ENCODE peak calls at places on chromosomes 5 and 9, in eight cellular contexts. I is dorsolateral prefrontal cortex, N is fibroblast of lung, T is left ventricle myocardium inferior, F is foreskin keratinocyte, M is A549, O is neuronal stem cell, K is substantia nigra. Y is an unnamed sample.

GRCh38 chr9:13282998-13283397 is 3.5 kb upstream of the MPDZ start:
- DNase-seq in I (no peak), N (peak), T (no peak), F (no peak), M (no peak), O (no peak), K (no peak), Y (no peak)

GRCh38 chr5:108280248-108280647 is 101.7 kb downstream of the FBXL17 start:
- DNase-seq in I (no peak), N (no peak), T (no peak), F (no peak), M (no peak), O (no peak), K (no peak), Y (no peak)

GRCh38 chr5:175701797-175702196 is 43.9 kb downstream of the HRH2 start:
- DNase-seq in I (peak), N (no peak), T (no peak), F (no peak), M (no peak), O (no peak), K (no peak), Y (no peak)

GRCh38 chr5:125083932-125084331 is 337.5 kb upstream of the ZNF608 start:
- DNase-seq in I (no peak), N (peak), T (no peak), F (peak), M (no peak), O (no peak), K (no peak), Y (no peak)

GRCh38 chr9:126781717-126782388 is 23.0 kb upstream of the ZBTB43 start:
- DNase-seq in I (peak), N (peak), T (peak), F (peak), M (peak), O (peak), K (peak), Y (peak)

GRCh38 chr9:121133104-121133816 is 58.5 kb downstream of the CNTRL start:
- DNase-seq in I (no peak), N (no peak), T (no peak), F (peak), M (peak), O (no peak), K (no peak), Y (no peak)

GRCh38 chr5:74667396-74667795 is 17.6 kb upstream of the HEXB start:
- DNase-seq in I (no peak), N (peak), T (no peak), F (no peak), M (no peak), O (no peak), K (no peak), Y (no peak)

GRCh38 chr5:137344723-137345322 is 154.3 kb downstream of the SPOCK1 start:
- DNase-seq in I (no peak), N (peak), T (no peak), F (peak), M (peak), O (peak), K (no peak), Y (no peak)

GRCh38 chr9:137339606-137340462 is 37.8 kb upstream of the NRARP start:
- DNase-seq in I (no peak), N (peak), T (no peak), F (no peak), M (no peak), O (no peak), K (no peak), Y (no peak)

GRCh38 chr5:50302815-50303490 is 138.1 kb downstream of the EMB start:
- DNase-seq in I (no peak), N (peak), T (no peak), F (peak), M (peak), O (no peak), K (no peak), Y (no peak)

GRCh38 chr5:90434116-90434714 is 24.7 kb upstream of the CETN3 start:
- DNase-seq in I (peak), N (peak), T (no peak), F (peak), M (peak), O (no peak), K (peak), Y (peak)

GRCh38 chr5:72156921-72157320 is 49.6 kb downstream of the MAP1B start:
- DNase-seq in I (no peak), N (peak), T (no peak), F (no peak), M (no peak), O (no peak), K (no peak), Y (no peak)

GRCh38 chr9:23638837-23639426 is 187.1 kb downstream of the ELAVL2 start:
- DNase-seq in I (no peak), N (peak), T (no peak), F (peak), M (no peak), O (no peak), K (no peak), Y (no peak)

GRCh38 chr5:2317540-2317939 is 433.9 kb downstream of the IRX2 start:
- DNase-seq in I (no peak), N (no peak), T (no peak), F (no peak), M (no peak), O (no peak), K (no peak), Y (no peak)

GRCh38 chr9:2502760-2503159 is 118.8 kb upstream of the VLDLR start:
- DNase-seq in I (no peak), N (peak), T (no peak), F (peak), M (no peak), O (no peak), K (no peak), Y (no peak)

GRCh38 chr9:123336455-123336854 is 19.5 kb upstream of the CRB2 start:
- DNase-seq in I (no peak), N (no peak), T (no peak), F (peak), M (no peak), O (no peak), K (no peak), Y (no peak)

GRCh38 chr9:19331877-19332276 is 48.2 kb downstream of the RPS6 start:
- DNase-seq in I (no peak), N (no peak), T (no peak), F (no peak), M (no peak), O (no peak), K (no peak), Y (no peak)

GRCh38 chr5:160030631-160031377 is 21.9 kb downstream of the TTC1 start:
- DNase-seq in I (no peak), N (peak), T (no peak), F (no peak), M (no peak), O (no peak), K (no peak), Y (no peak)

GRCh38 chr5:180172447-180173197 is 36.4 kb downstream of the RASGEF1C start:
- DNase-seq in I (no peak), N (no peak), T (peak), F (no peak), M (no peak), O (no peak), K (peak), Y (peak)

GRCh38 chr5:67051164-67051563 is 145.4 kb downstream of the CD180 start:
- DNase-seq in I (no peak), N (no peak), T (no peak), F (no peak), M (no peak), O (no peak), K (no peak), Y (no peak)

GRCh38 chr5:168059111-168059510 is 232.3 kb upstream of the WWC1 start:
- DNase-seq in I (no peak), N (no peak), T (no peak), F (peak), M (no peak), O (no peak), K (no peak), Y (no peak)

GRCh38 chr5:160802567-160802966 is 49.4 kb downstream of the ATP10B start:
- DNase-seq in I (peak), N (no peak), T (no peak), F (peak), M (no peak), O (no peak), K (peak), Y (no peak)

DNA sequence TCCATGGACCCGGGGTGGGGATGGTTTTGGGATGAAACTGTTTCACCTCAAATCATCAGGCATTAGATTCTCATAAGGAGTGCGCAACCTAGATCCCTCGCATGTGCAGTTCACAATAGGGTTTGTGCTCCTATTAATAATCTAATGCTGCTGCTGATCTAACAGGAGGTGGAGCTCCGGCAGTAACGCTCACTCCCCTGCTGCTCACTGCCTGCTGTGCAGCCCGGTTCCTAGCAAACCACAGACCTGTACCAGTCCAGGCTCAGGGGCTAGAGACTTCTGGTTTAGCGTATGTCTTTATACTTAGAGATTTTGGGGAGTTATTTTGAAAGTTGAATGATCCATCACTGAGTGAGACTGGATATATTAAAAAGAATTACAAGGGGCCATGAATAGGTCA is 50.2 kb downstream of the RICTOR start:
- DNase-seq in I (no peak), N (peak), T (no peak), F (no peak), M (no peak), O (no peak), K (no peak), Y (peak)
- H3K27ac ChIP-seq in I (no peak), N (no peak), T (no peak), F (no peak), M (no peak), O (no peak), K (no peak), Y (no peak)

DNA sequence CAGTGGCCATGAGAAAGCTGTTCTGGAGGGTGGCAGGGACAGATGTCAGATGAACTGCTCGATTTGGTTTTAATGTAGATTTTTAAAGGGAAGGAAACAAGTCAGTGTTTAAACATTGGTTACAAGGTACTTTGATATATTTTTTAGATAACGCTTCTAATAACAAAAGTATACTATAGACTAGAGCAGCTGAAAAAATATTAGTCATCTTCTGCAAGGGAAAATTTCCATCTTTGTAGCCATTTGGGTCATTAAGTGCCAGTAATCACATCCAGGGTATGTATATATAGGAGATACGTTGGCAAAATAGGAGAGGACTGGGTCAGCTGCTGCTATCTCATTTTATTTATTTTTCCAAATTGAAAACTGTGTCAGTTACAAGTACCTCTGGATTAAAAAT is 69.0 kb downstream of the SV2C start:
- DNase-seq in I (no peak), N (no peak), T (no peak), F (no peak), M (no peak), O (no peak), K (no peak), Y (no peak)
- H3K27ac ChIP-seq in I (no peak), N (no peak), T (no peak), F (no peak), M (no peak), O (no peak), K (no peak), Y (peak)

GRCh38 chr9:33166263-33167083 is 663 bp downstream of the B4GALT1 start:
- DNase-seq in I (no peak), N (no peak), T (peak), F (no peak), M (no peak), O (no peak), K (peak), Y (no peak)

GRCh38 chr9:33163433-33164137 is 3.6 kb downstream of the B4GALT1 start:
- DNase-seq in I (no peak), N (no peak), T (no peak), F (no peak), M (no peak), O (no peak), K (no peak), Y (no peak)

GRCh38 chr9:33165263-33166151 is 1.6 kb downstream of the B4GALT1 start:
- DNase-seq in I (no peak), N (peak), T (no peak), F (peak), M (peak), O (no peak), K (no peak), Y (no peak)

GRCh38 chr9:33162721-33163311 is 4.3 kb downstream of the B4GALT1 start:
- DNase-seq in I (no peak), N (peak), T (peak), F (peak), M (peak), O (no peak), K (no peak), Y (no peak)

GRCh38 chr9:33164138-33164809 is 2.9 kb downstream of the B4GALT1 start:
- DNase-seq in I (no peak), N (no peak), T (no peak), F (no peak), M (no peak), O (no peak), K (no peak), Y (no peak)
- H3K27ac ChIP-seq in I (peak), N (peak), T (peak), F (no peak), M (peak), O (no peak), K (peak), Y (peak)

GRCh38 chr9:21432640-21433425 is 7.4 kb upstream of the IFNA1 start:
- DNase-seq in I (no peak), N (no peak), T (no peak), F (no peak), M (no peak), O (no peak), K (no peak), Y (no peak)

GRCh38 chr9:21440139-21440538 is at the start of gene IFNA1:
- DNase-seq in I (no peak), N (no peak), T (no peak), F (no peak), M (no peak), O (no peak), K (no peak), Y (no peak)

DNA sequence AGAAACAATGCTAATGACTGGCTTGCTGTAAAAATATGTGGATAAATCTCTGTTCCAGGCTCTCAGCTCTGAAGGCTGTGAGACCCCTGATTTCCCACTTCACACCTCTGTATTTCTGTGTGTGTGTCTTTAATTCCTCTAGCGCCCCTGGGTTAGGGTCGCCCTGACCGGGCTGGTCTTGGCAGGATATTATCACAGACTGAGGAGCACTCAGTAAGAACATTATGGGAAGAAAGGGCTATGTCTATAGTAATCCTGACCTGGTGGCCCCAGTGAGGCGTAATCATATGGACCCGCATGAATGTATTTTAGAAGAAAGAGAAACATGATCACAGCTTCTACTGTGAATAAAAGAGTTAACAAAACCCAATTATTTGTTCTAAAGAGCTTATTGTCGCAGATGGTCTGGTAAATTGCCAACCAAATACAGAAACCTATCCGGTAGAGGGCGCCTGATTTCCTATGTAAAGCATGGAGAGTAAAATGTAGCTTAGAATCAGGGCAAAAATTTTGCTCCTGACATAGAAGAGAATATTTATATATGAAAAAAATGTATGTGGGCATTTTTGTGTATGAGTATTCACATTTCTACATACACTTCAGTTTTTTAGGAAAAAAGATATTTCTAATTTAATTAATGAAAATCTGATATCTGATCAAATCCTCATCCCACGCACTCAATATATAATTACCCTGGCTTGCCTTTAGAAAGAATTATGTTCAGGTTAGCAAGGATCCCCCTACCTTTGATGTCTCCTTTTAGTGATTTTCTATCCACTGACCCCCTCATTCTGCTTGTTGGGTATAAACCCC is 5.8 kb upstream of the IFNA1 start:
- DNase-seq in I (no peak), N (peak), T (no peak), F (no peak), M (peak), O (no peak), K (peak), Y (no peak)
- H3K27ac ChIP-seq in I (no peak), N (no peak), T (no peak), F (no peak), M (no peak), O (no peak), K (no peak), Y (no peak)

DNA sequence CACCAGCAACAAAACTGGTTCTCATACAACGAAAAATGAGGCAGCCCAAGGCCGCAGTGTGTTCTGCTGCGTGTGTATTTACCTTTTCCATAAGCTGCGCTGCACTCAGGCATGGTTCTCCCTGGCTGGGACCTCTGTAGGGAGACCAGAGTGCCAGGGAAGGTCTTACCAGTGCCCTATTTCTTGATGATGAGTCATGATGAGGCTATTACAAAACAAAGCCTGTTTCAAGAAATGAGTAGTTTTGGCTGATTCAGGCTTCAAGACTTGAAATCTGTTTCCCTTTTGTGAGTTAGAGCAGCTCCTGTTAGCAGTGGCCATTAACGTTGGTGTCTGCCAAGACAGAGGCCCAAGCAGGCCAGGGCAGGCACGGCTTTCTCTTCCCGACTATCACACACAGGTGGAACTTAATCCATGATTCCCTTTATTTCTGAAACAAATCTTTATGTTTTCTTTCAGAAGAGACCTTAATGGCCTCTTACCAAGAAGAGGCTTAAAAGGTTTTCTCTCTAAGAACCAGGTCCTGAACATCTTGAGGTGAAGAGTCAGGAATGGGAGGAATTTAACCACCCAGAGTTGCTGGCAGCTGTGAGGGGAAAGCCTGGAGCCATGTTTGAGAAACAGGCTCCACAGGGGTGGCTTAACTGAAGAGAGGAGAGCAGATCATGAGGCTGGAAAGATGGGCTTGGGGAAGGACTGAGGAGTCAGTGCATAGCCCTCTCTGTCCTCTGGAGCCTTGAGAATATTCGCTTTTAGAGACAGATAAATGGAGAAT is 41.4 kb upstream of the TIFAB start:
- DNase-seq in I (no peak), N (peak), T (no peak), F (peak), M (peak), O (no peak), K (no peak), Y (no peak)
- H3K27ac ChIP-seq in I (no peak), N (peak), T (no peak), F (peak), M (peak), O (no peak), K (no peak), Y (no peak)

DNA sequence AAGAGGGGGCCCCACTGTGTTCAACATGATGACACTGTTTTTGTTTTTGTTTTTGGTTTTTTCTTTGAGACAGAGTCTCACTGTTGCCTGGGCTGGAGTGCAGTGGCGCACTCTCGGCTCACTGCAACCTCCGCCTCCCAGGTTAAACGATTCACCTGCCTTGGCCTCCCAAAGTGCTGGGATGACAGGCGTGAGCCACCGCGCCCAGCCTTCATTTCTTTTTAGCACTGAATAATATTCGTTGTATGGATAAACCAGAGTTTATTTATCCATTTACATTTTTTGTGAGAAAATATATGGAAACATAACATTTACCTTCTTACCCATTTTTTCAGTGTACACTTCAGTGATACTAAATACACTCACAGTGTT is 4.2 kb downstream of the CARD19 start:
- DNase-seq in I (no peak), N (no peak), T (no peak), F (no peak), M (no peak), O (no peak), K (no peak), Y (no peak)
- H3K27ac ChIP-seq in I (no peak), N (no peak), T (no peak), F (no peak), M (no peak), O (no peak), K (no peak), Y (peak)

DNA sequence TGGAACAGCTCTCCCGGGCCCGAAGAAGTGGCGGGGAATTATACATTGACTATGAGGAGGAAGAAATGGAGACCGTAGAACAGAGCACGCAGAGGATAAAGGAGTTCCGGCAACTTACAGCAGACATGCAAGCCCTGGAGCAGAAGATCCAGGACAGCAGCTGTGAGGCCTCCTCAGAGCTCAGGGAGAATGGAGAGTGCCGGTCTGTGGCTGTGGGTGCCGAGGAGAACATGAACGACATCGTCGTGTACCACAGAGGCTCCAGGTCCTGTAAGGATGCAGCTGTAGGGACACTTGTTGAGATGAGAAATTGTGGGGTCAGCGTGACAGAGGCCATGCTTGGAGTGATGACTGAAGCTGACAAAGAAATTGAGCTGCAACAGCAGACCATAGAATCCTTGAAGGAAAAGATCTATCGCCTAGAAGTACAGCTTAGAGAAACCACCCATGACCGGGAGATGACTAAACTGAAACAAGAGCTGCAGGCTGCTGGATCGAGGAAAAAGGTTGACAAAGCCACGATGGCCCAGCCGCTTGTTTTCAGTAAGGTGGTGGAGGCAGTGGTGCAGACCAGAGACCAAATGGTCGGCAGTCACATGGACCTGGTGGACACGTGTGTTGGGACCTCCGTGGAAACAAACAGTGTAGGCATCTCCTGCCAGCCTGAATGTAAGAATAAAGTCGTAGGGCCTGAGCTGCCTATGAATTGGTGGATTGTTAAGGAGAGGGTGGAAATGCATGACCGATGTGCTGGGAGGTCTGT is 129.6 kb upstream of the DMRT1 start:
- DNase-seq in I (no peak), N (no peak), T (no peak), F (no peak), M (no peak), O (no peak), K (peak), Y (no peak)
- H3K27ac ChIP-seq in I (peak), N (no peak), T (peak), F (no peak), M (no peak), O (no peak), K (peak), Y (peak)

Y was measured in caudate nucleus.